ENCODE peak calls at places on chromosome 17, in seven cellular contexts. O, U, E, C, Q, N and R are unnamed samples. For H3K9me3, the result is how much of the 10 kb centered on the place peaks cover.

GRCh38 chr17:65177901-65178300 is 40.7 kb downstream of the RGS9 start:
- DNase-seq in U (no peak), C (no peak), O (no peak), Q (no peak), E (peak), N (no peak), R (no peak)

GRCh38 chr17:48223945-48224344 is 116.4 kb downstream of the SNX11 start:
- DNase-seq in Q (no peak), E (no peak), N (no peak), U (no peak), C (no peak), O (no peak), R (no peak)

GRCh38 chr17:19411641-19412040 is 609 bp downstream of the RNF112 start:
- DNase-seq in U (no peak), C (no peak), Q (no peak), E (peak), O (no peak), N (no peak), R (no peak)

GRCh38 chr17:40490289-40490853 is 11.1 kb downstream of the TNS4 start:
- DNase-seq in U (no peak), C (no peak), Q (no peak), E (peak), O (peak), N (peak), R (peak)

GRCh38 chr17:39243155-39243554 is 17.4 kb upstream of the STAC2 start:
- DNase-seq in Q (no peak), C (no peak), U (no peak), O (no peak), E (no peak), N (no peak), R (no peak)

GRCh38 chr17:50130778-50131317 is 888 bp upstream of the SAMD14 start:
- DNase-seq in C (no peak), N (no peak), Q (no peak), E (no peak), O (no peak), U (no peak), R (no peak)

GRCh38 chr17:81608082-81608481 is 28.8 kb downstream of the NPLOC4 start:
- DNase-seq in Q (no peak), O (no peak), U (no peak), C (no peak), E (peak), N (no peak), R (no peak)

GRCh38 chr17:3892095-3892998 is 506 bp downstream of the CAMKK1 start:
- DNase-seq in O (peak), N (peak), E (peak), U (peak), C (peak), Q (peak), R (peak)

GRCh38 chr17:49631496-49631895 is 46.4 kb downstream of the SPOP start:
- DNase-seq in U (no peak), Q (no peak), C (no peak), O (no peak), N (no peak), E (peak), R (no peak)

GRCh38 chr17:77033892-77034404 is 106.8 kb upstream of the SEC14L1 start:
- DNase-seq in U (no peak), E (no peak), C (no peak), Q (no peak), N (no peak), O (no peak), R (no peak)

GRCh38 chr17:15779119-15779518 is 47.0 kb downstream of the TBC1D26 start:
- DNase-seq in N (no peak), C (no peak), Q (no peak), E (no peak), O (no peak), U (no peak), R (no peak)
- H3K9me3 ChIP-seq in N (under half), C (under half), Q (under half), E (under half), O (under half), U (under half), R (under half)

GRCh38 chr17:21298056-21298982 is 13.8 kb downstream of the MAP2K3 start:
- DNase-seq in E (peak), C (no peak), Q (no peak), O (no peak), U (no peak), N (no peak), R (no peak)
- H3K9me3 ChIP-seq in E (under half), C (under half), Q (under half), O (under half), U (under half), N (under half), R (under half)

GRCh38 chr17:5179003-5179402 is 12.7 kb downstream of the ZNF594 start:
- DNase-seq in E (no peak), U (no peak), Q (no peak), O (no peak), C (no peak), N (no peak), R (no peak)
- H3K9me3 ChIP-seq in E (under half), U (under half), Q (half or more), O (half or more), C (under half), N (half or more), R (under half)

GRCh38 chr17:52389632-52390031 is 231.1 kb upstream of the CA10 start:
- DNase-seq in N (no peak), U (no peak), Q (no peak), O (no peak), E (no peak), C (no peak), R (no peak)

GRCh38 chr17:52390422-52390821 is 231.9 kb upstream of the CA10 start:
- DNase-seq in Q (no peak), O (no peak), C (no peak), E (no peak), N (no peak), U (no peak), R (no peak)

GRCh38 chr17:52395308-52395707 is 236.8 kb upstream of the CA10 start:
- DNase-seq in O (no peak), E (no peak), N (no peak), C (no peak), U (no peak), Q (no peak), R (no peak)
- H3K9me3 ChIP-seq in O (under half), E (under half), N (under half), C (under half), U (under half), Q (under half), R (under half)